ENCODE peak calls at places on chromosomes 5 and 9, in six cellular contexts. C is putamen, G is mucosa of gallbladder, Y is coronary artery, W is Peyer's patch, T is ovary. Q is an unnamed sample.

GRCh38 chr5:95731571-95732554 is 727 bp downstream of the RHOBTB3 start:
- DNase-seq in C (peak), G (peak), Y (peak), W (peak), T (peak), Q (peak)

GRCh38 chr5:142145106-142145900 is 36.7 kb downstream of the NDFIP1 start:
- DNase-seq in C (peak), G (peak), Y (no peak), W (peak), T (peak), Q (peak)

GRCh38 chr5:72561407-72561972 is 54.3 kb upstream of the ZNF366 start:
- DNase-seq in C (no peak), G (no peak), Y (no peak), W (no peak), T (no peak), Q (no peak)

GRCh38 chr5:41009228-41009627 is 61.9 kb downstream of the MROH2B start:
- DNase-seq in C (no peak), G (no peak), Y (no peak), W (no peak), T (no peak), Q (peak)

GRCh38 chr9:118121361-118121760 is 417.2 kb downstream of the TLR4 start:
- DNase-seq in C (no peak), G (no peak), Y (no peak), W (no peak), T (no peak), Q (no peak)

GRCh38 chr9:77663754-77664153 is 15.6 kb upstream of the GNA14 start:
- DNase-seq in C (no peak), G (peak), Y (no peak), W (no peak), T (no peak), Q (no peak)

GRCh38 chr9:133768371-133768858 is 30.3 kb upstream of the SARDH start:
- DNase-seq in C (no peak), G (peak), Y (peak), W (no peak), T (peak), Q (no peak)

GRCh38 chr5:165573445-165573844 is 2068.0 kb downstream of the MAT2B start:
- DNase-seq in C (no peak), G (no peak), Y (no peak), W (no peak), T (no peak), Q (no peak)

GRCh38 chr5:158942217-158942616 is 157.5 kb downstream of the EBF1 start:
- DNase-seq in C (no peak), G (no peak), Y (no peak), W (no peak), T (no peak), Q (peak)

Q was measured in foreskin fibroblast.